ENCODE peak calls at places on chromosomes 4 and X, in seven cellular contexts. One of them, this sample, is unnamed.
A peak's percentile ranks its signal among the peaks of the same experiment; 100 is the strongest.

GRCh38 chr4:6217716-6218381 is 17.5 kb upstream of the JAKMIP1 start:
- DNase-seq in GM12865: peak; percentile 76
- DNase-seq in BJ: no peak
- DNase-seq in heart right ventricle: no peak
- DNase-seq in astrocyte: no peak
- DNase-seq in lower leg skin: no peak
- DNase-seq in mesothelial cell of epicardium: no peak
- DNase-seq in this sample: no peak

GRCh38 chr4:156673483-156673882 is 298.1 kb downstream of the PDGFC start:
- DNase-seq in GM12865: no peak
- DNase-seq in BJ: no peak
- DNase-seq in astrocyte: peak; percentile 77
- DNase-seq in mesothelial cell of epicardium: no peak
- DNase-seq in lower leg skin: no peak
- DNase-seq in heart right ventricle: no peak
- DNase-seq in this sample: no peak

GRCh38 chr4:86664959-86665358 is 70.8 kb downstream of the PTPN13 start:
- DNase-seq in astrocyte: peak; percentile 95
- DNase-seq in lower leg skin: no peak
- DNase-seq in heart right ventricle: no peak
- DNase-seq in mesothelial cell of epicardium: no peak
- DNase-seq in GM12865: peak; percentile 34
- DNase-seq in BJ: peak; percentile 42
- DNase-seq in this sample: no peak

GRCh38 chr4:13888112-13888511 is 260.6 kb upstream of the BOD1L1 start:
- DNase-seq in lower leg skin: no peak
- DNase-seq in mesothelial cell of epicardium: no peak
- DNase-seq in GM12865: no peak
- DNase-seq in astrocyte: peak; percentile 93
- DNase-seq in heart right ventricle: no peak
- DNase-seq in BJ: peak; percentile 85
- DNase-seq in this sample: no peak

GRCh38 chr4:175998782-175999181 is 66.9 kb upstream of the WDR17 start:
- DNase-seq in BJ: no peak
- DNase-seq in lower leg skin: no peak
- DNase-seq in mesothelial cell of epicardium: no peak
- DNase-seq in astrocyte: peak; percentile 2
- DNase-seq in GM12865: peak; percentile 21
- DNase-seq in heart right ventricle: no peak
- DNase-seq in this sample: no peak

GRCh38 chrX:148459343-148459742 is 41.1 kb upstream of the AFF2 start:
- DNase-seq in lower leg skin: no peak
- DNase-seq in astrocyte: no peak
- DNase-seq in mesothelial cell of epicardium: no peak
- DNase-seq in heart right ventricle: no peak
- DNase-seq in BJ: no peak
- DNase-seq in GM12865: peak; percentile 63
- DNase-seq in this sample: no peak

GRCh38 chr4:7753271-7753670 is 186.4 kb downstream of the AFAP1 start:
- DNase-seq in lower leg skin: no peak
- DNase-seq in heart right ventricle: no peak
- DNase-seq in astrocyte: peak; percentile 34
- DNase-seq in mesothelial cell of epicardium: no peak
- DNase-seq in BJ: no peak
- DNase-seq in GM12865: no peak
- DNase-seq in this sample: no peak

GRCh38 chrX:2572740-2573139 is 72.0 kb upstream of the DHRSX start:
- DNase-seq in BJ: no peak
- DNase-seq in GM12865: no peak
- DNase-seq in mesothelial cell of epicardium: no peak
- DNase-seq in astrocyte: no peak
- DNase-seq in heart right ventricle: no peak
- DNase-seq in lower leg skin: peak; percentile 43
- DNase-seq in this sample: no peak

GRCh38 chrX:124507276-124507675 is 160.9 kb downstream of the SH2D1A start:
- DNase-seq in GM12865: no peak
- DNase-seq in mesothelial cell of epicardium: no peak
- DNase-seq in heart right ventricle: no peak
- DNase-seq in BJ: no peak
- DNase-seq in astrocyte: peak; percentile 0
- DNase-seq in lower leg skin: no peak
- DNase-seq in this sample: no peak

GRCh38 chr4:74376888-74377483 is 12.0 kb downstream of the EREG start:
- DNase-seq in mesothelial cell of epicardium: no peak
- DNase-seq in heart right ventricle: no peak
- DNase-seq in BJ: no peak
- DNase-seq in lower leg skin: no peak
- DNase-seq in astrocyte: peak; percentile 41
- DNase-seq in GM12865: peak; percentile 41
- DNase-seq in this sample: no peak

GRCh38 chr4:156581693-156582092 is 389.9 kb downstream of the PDGFC start:
- DNase-seq in GM12865: no peak
- DNase-seq in astrocyte: no peak
- DNase-seq in lower leg skin: no peak
- DNase-seq in BJ: no peak
- DNase-seq in heart right ventricle: no peak
- DNase-seq in mesothelial cell of epicardium: no peak
- DNase-seq in this sample: no peak

GRCh38 chr4:141080668-141081067 is 52.6 kb downstream of the RNF150 start:
- DNase-seq in lower leg skin: no peak
- DNase-seq in mesothelial cell of epicardium: no peak
- DNase-seq in GM12865: no peak
- DNase-seq in heart right ventricle: no peak
- DNase-seq in astrocyte: no peak
- DNase-seq in BJ: no peak
- DNase-seq in this sample: no peak

GRCh38 chr4:141078871-141079270 is 54.4 kb downstream of the RNF150 start:
- DNase-seq in BJ: no peak
- DNase-seq in mesothelial cell of epicardium: no peak
- DNase-seq in GM12865: no peak
- DNase-seq in lower leg skin: no peak
- DNase-seq in astrocyte: peak; percentile 69
- DNase-seq in heart right ventricle: no peak
- DNase-seq in this sample: no peak

GRCh38 chr4:141075553-141075952 is 57.7 kb downstream of the RNF150 start:
- DNase-seq in mesothelial cell of epicardium: no peak
- DNase-seq in heart right ventricle: no peak
- DNase-seq in astrocyte: no peak
- DNase-seq in GM12865: no peak
- DNase-seq in lower leg skin: no peak
- DNase-seq in BJ: no peak
- DNase-seq in this sample: no peak

GRCh38 chr4:141079393-141079930 is 53.8 kb downstream of the RNF150 start:
- DNase-seq in lower leg skin: no peak
- DNase-seq in GM12865: no peak
- DNase-seq in heart right ventricle: no peak
- DNase-seq in astrocyte: no peak
- DNase-seq in BJ: no peak
- DNase-seq in mesothelial cell of epicardium: no peak
- DNase-seq in this sample: no peak

GRCh38 chr4:141077611-141078225 is 55.6 kb downstream of the RNF150 start:
- DNase-seq in heart right ventricle: peak; percentile 18
- DNase-seq in BJ: no peak
- DNase-seq in lower leg skin: no peak
- DNase-seq in mesothelial cell of epicardium: no peak
- DNase-seq in astrocyte: no peak
- DNase-seq in GM12865: no peak
- DNase-seq in this sample: no peak
- TF ChIP-seq CTCF in heart right ventricle: no peak
- TF ChIP-seq CTCF in BJ: no peak
- TF ChIP-seq CTCF in lower leg skin: no peak
- TF ChIP-seq CTCF in mesothelial cell of epicardium: no peak
- TF ChIP-seq CTCF in astrocyte: no peak
- TF ChIP-seq CTCF in GM12865: no peak
- TF ChIP-seq CTCF in this sample: no peak

GRCh38 chr4:107379054-107379869 is 340.8 kb downstream of the PAPSS1 start:
- DNase-seq in astrocyte: peak; percentile 40
- DNase-seq in mesothelial cell of epicardium: no peak
- DNase-seq in lower leg skin: no peak
- DNase-seq in GM12865: no peak
- DNase-seq in heart right ventricle: no peak
- DNase-seq in BJ: no peak
- DNase-seq in this sample: no peak
- TF ChIP-seq CTCF in astrocyte: no peak
- TF ChIP-seq CTCF in mesothelial cell of epicardium: no peak
- TF ChIP-seq CTCF in lower leg skin: no peak
- TF ChIP-seq CTCF in GM12865: no peak
- TF ChIP-seq CTCF in heart right ventricle: no peak
- TF ChIP-seq CTCF in BJ: no peak
- TF ChIP-seq CTCF in this sample: no peak

DNA sequence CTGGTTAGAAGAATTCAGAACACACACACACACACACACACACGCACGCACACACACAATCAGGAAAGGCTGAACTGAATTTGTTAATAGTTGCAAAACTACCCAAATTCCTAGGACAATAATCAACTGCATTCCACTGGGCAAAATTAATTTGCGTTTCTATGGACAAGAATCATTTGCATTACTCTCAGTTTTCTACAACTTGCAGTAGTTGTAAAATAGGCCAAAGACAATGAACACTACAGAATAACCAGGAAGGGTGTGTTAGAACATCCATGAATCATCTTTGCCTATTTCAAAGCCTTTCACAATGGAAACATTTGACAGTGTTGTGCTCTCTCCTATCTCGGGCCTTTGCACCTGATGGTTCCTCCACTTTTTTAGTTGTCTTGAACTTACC is 77.1 kb upstream of the IGFBP7 start:
- DNase-seq in lower leg skin: no peak
- DNase-seq in GM12865: no peak
- DNase-seq in astrocyte: peak; percentile 37
- DNase-seq in mesothelial cell of epicardium: no peak
- DNase-seq in heart right ventricle: no peak
- DNase-seq in BJ: no peak
- DNase-seq in this sample: no peak
- TF ChIP-seq CTCF in lower leg skin: no peak
- TF ChIP-seq CTCF in GM12865: no peak
- TF ChIP-seq CTCF in astrocyte: no peak
- TF ChIP-seq CTCF in mesothelial cell of epicardium: no peak
- TF ChIP-seq CTCF in heart right ventricle: no peak
- TF ChIP-seq CTCF in BJ: no peak
- TF ChIP-seq CTCF in this sample: no peak

GRCh38 chrX:138756234-138756633 is 44.7 kb upstream of the FGF13 start:
- DNase-seq in heart right ventricle: peak; percentile 15
- DNase-seq in astrocyte: peak; percentile 69
- DNase-seq in BJ: no peak
- DNase-seq in lower leg skin: no peak
- DNase-seq in mesothelial cell of epicardium: peak; percentile 42
- DNase-seq in GM12865: no peak
- DNase-seq in this sample: peak; percentile 36
- TF ChIP-seq CTCF in heart right ventricle: no peak
- TF ChIP-seq CTCF in astrocyte: peak; percentile 35
- TF ChIP-seq CTCF in BJ: no peak
- TF ChIP-seq CTCF in lower leg skin: no peak
- TF ChIP-seq CTCF in mesothelial cell of epicardium: no peak
- TF ChIP-seq CTCF in GM12865: no peak
- TF ChIP-seq CTCF in this sample: no peak